ENCODE peak calls at places on chromosomes 11 and 22, in six cellular contexts. One of them, this sample, is unnamed.

GRCh38 chr11:111635706-111636045 is 33.4 kb downstream of the SIK2 start:
- DNase-seq in naive thymus-derived CD4-positive, alpha-beta T cell: no peak
- DNase-seq in lung: no peak
- DNase-seq in endodermal cell: no peak
- DNase-seq in IMR-90: peak; percentile 67
- DNase-seq in CD8-positive, alpha-beta T cell: no peak
- DNase-seq in this sample: no peak

GRCh38 chr11:105202422-105202821 is 62.9 kb upstream of the CARD18 start:
- DNase-seq in naive thymus-derived CD4-positive, alpha-beta T cell: no peak
- DNase-seq in lung: no peak
- DNase-seq in endodermal cell: no peak
- DNase-seq in IMR-90: no peak
- DNase-seq in CD8-positive, alpha-beta T cell: no peak
- DNase-seq in this sample: no peak

GRCh38 chr11:102806296-102806695 is 8.3 kb upstream of the MMP1 start:
- DNase-seq in naive thymus-derived CD4-positive, alpha-beta T cell: no peak
- DNase-seq in lung: no peak
- DNase-seq in endodermal cell: no peak
- DNase-seq in IMR-90: peak; percentile 50
- DNase-seq in CD8-positive, alpha-beta T cell: no peak
- DNase-seq in this sample: no peak

GRCh38 chr11:68027667-68028066 is 2.8 kb upstream of the NDUFS8 start:
- DNase-seq in naive thymus-derived CD4-positive, alpha-beta T cell: no peak
- DNase-seq in lung: no peak
- DNase-seq in endodermal cell: no peak
- DNase-seq in IMR-90: no peak
- DNase-seq in CD8-positive, alpha-beta T cell: no peak
- DNase-seq in this sample: no peak

GRCh38 chr11:62611705-62612365 is 740 bp downstream of the EML3 start:
- DNase-seq in naive thymus-derived CD4-positive, alpha-beta T cell: no peak
- DNase-seq in lung: peak; percentile 71
- DNase-seq in endodermal cell: peak; percentile 78
- DNase-seq in IMR-90: peak; percentile 60
- DNase-seq in CD8-positive, alpha-beta T cell: peak; percentile 76
- DNase-seq in this sample: peak; percentile 73

GRCh38 chr22:30265851-30266444 is 703 bp downstream of the OSM start:
- DNase-seq in naive thymus-derived CD4-positive, alpha-beta T cell: peak; percentile 82
- DNase-seq in lung: peak; percentile 67
- DNase-seq in endodermal cell: peak; percentile 67
- DNase-seq in IMR-90: no peak
- DNase-seq in CD8-positive, alpha-beta T cell: peak; percentile 93
- DNase-seq in this sample: no peak

GRCh38 chr22:45008853-45009751 is 703 bp downstream of the PHF21B start:
- DNase-seq in naive thymus-derived CD4-positive, alpha-beta T cell: no peak
- DNase-seq in lung: no peak
- DNase-seq in endodermal cell: peak; percentile 73
- DNase-seq in IMR-90: no peak
- DNase-seq in CD8-positive, alpha-beta T cell: no peak
- DNase-seq in this sample: peak; percentile 32

GRCh38 chr22:20972014-20972797 is 5.2 kb downstream of the AIFM3 start:
- DNase-seq in naive thymus-derived CD4-positive, alpha-beta T cell: no peak
- DNase-seq in lung: no peak
- DNase-seq in endodermal cell: no peak
- DNase-seq in IMR-90: no peak
- DNase-seq in CD8-positive, alpha-beta T cell: no peak
- DNase-seq in this sample: no peak

GRCh38 chr11:21489735-21490134 is 703.1 kb upstream of the ANO5 start:
- DNase-seq in naive thymus-derived CD4-positive, alpha-beta T cell: no peak
- DNase-seq in lung: no peak
- DNase-seq in endodermal cell: no peak
- DNase-seq in IMR-90: no peak
- DNase-seq in CD8-positive, alpha-beta T cell: no peak
- DNase-seq in this sample: no peak

GRCh38 chr11:44381261-44381660 is 71.3 kb upstream of the ALX4 start:
- DNase-seq in naive thymus-derived CD4-positive, alpha-beta T cell: no peak
- DNase-seq in lung: no peak
- DNase-seq in endodermal cell: no peak
- DNase-seq in IMR-90: no peak
- DNase-seq in CD8-positive, alpha-beta T cell: no peak
- DNase-seq in this sample: no peak

GRCh38 chr11:70866834-70867233 is 385.5 kb downstream of the SHANK2 start:
- DNase-seq in naive thymus-derived CD4-positive, alpha-beta T cell: no peak
- DNase-seq in lung: no peak
- DNase-seq in endodermal cell: no peak
- DNase-seq in IMR-90: no peak
- DNase-seq in CD8-positive, alpha-beta T cell: no peak
- DNase-seq in this sample: no peak

GRCh38 chr11:60840711-60841430 is 1.0 kb upstream of the CCDC86 start:
- DNase-seq in naive thymus-derived CD4-positive, alpha-beta T cell: no peak
- DNase-seq in lung: no peak
- DNase-seq in endodermal cell: no peak
- DNase-seq in IMR-90: peak; percentile 94
- DNase-seq in CD8-positive, alpha-beta T cell: no peak
- DNase-seq in this sample: no peak

GRCh38 chr11:83272627-83273026 is 13.5 kb downstream of the CCDC90B start:
- DNase-seq in naive thymus-derived CD4-positive, alpha-beta T cell: no peak
- DNase-seq in lung: no peak
- DNase-seq in endodermal cell: no peak
- DNase-seq in IMR-90: peak; percentile 82
- DNase-seq in CD8-positive, alpha-beta T cell: no peak
- DNase-seq in this sample: no peak

GRCh38 chr22:48443680-48444079 is 1384.0 kb downstream of the BRD1 start:
- DNase-seq in naive thymus-derived CD4-positive, alpha-beta T cell: no peak
- DNase-seq in lung: no peak
- DNase-seq in endodermal cell: no peak
- DNase-seq in IMR-90: no peak
- DNase-seq in CD8-positive, alpha-beta T cell: no peak
- DNase-seq in this sample: no peak

GRCh38 chr11:117199061-117199915 is at the start of gene TAGLN:
- DNase-seq in naive thymus-derived CD4-positive, alpha-beta T cell: no peak
- DNase-seq in lung: peak; percentile 64
- DNase-seq in endodermal cell: peak; percentile 97
- DNase-seq in IMR-90: peak; percentile 94
- DNase-seq in CD8-positive, alpha-beta T cell: no peak
- DNase-seq in this sample: peak; percentile 78

GRCh38 chr11:29256580-29256979 is 760.2 kb downstream of the KCNA4 start:
- DNase-seq in naive thymus-derived CD4-positive, alpha-beta T cell: no peak
- DNase-seq in lung: no peak
- DNase-seq in endodermal cell: no peak
- DNase-seq in IMR-90: no peak
- DNase-seq in CD8-positive, alpha-beta T cell: no peak
- DNase-seq in this sample: no peak

GRCh38 chr22:50473855-50474671 is 772 bp downstream of the SBF1 start:
- DNase-seq in naive thymus-derived CD4-positive, alpha-beta T cell: no peak
- DNase-seq in lung: no peak
- DNase-seq in endodermal cell: peak; percentile 73
- DNase-seq in IMR-90: peak; percentile 67
- DNase-seq in CD8-positive, alpha-beta T cell: peak; percentile 58
- DNase-seq in this sample: peak; percentile 75

GRCh38 chr11:96103721-96104120 is 179.8 kb upstream of the MTMR2 start:
- DNase-seq in naive thymus-derived CD4-positive, alpha-beta T cell: no peak
- DNase-seq in lung: no peak
- DNase-seq in endodermal cell: no peak
- DNase-seq in IMR-90: no peak
- DNase-seq in CD8-positive, alpha-beta T cell: no peak
- DNase-seq in this sample: no peak

GRCh38 chr11:81007046-81007445 is 1566.2 kb upstream of the TENM4 start:
- DNase-seq in naive thymus-derived CD4-positive, alpha-beta T cell: no peak
- DNase-seq in lung: no peak
- DNase-seq in endodermal cell: no peak
- DNase-seq in IMR-90: peak; percentile 14
- DNase-seq in CD8-positive, alpha-beta T cell: no peak
- DNase-seq in this sample: peak; percentile 19

GRCh38 chr22:23913306-23913660 is 19.1 kb downstream of the MIF start:
- DNase-seq in naive thymus-derived CD4-positive, alpha-beta T cell: no peak
- DNase-seq in lung: no peak
- DNase-seq in endodermal cell: no peak
- DNase-seq in IMR-90: no peak
- DNase-seq in CD8-positive, alpha-beta T cell: no peak
- DNase-seq in this sample: peak; percentile 11

GRCh38 chr11:19460718-19461405 is 220.1 kb upstream of the E2F8 start:
- DNase-seq in naive thymus-derived CD4-positive, alpha-beta T cell: no peak
- DNase-seq in lung: no peak
- DNase-seq in endodermal cell: no peak
- DNase-seq in IMR-90: peak; percentile 15
- DNase-seq in CD8-positive, alpha-beta T cell: no peak
- DNase-seq in this sample: no peak

GRCh38 chr11:2480874-2481220 is 36.0 kb downstream of the KCNQ1 start:
- DNase-seq in naive thymus-derived CD4-positive, alpha-beta T cell: no peak
- DNase-seq in lung: no peak
- DNase-seq in endodermal cell: no peak
- DNase-seq in IMR-90: no peak
- DNase-seq in CD8-positive, alpha-beta T cell: no peak
- DNase-seq in this sample: no peak

GRCh38 chr22:34972498-34972897 is 93.5 kb upstream of the ISX start:
- DNase-seq in naive thymus-derived CD4-positive, alpha-beta T cell: no peak
- DNase-seq in lung: no peak
- DNase-seq in endodermal cell: peak; percentile 83
- DNase-seq in IMR-90: no peak
- DNase-seq in CD8-positive, alpha-beta T cell: no peak
- DNase-seq in this sample: no peak

GRCh38 chr11:69321877-69322350 is 28.0 kb downstream of the MYEOV start:
- DNase-seq in naive thymus-derived CD4-positive, alpha-beta T cell: no peak
- DNase-seq in lung: no peak
- DNase-seq in endodermal cell: peak; percentile 27
- DNase-seq in IMR-90: peak; percentile 96
- DNase-seq in CD8-positive, alpha-beta T cell: no peak
- DNase-seq in this sample: no peak

GRCh38 chr11:64290352-64290751 is 750 bp upstream of the KCNK4 start:
- DNase-seq in naive thymus-derived CD4-positive, alpha-beta T cell: no peak
- DNase-seq in lung: no peak
- DNase-seq in endodermal cell: no peak
- DNase-seq in IMR-90: no peak
- DNase-seq in CD8-positive, alpha-beta T cell: peak; percentile 15
- DNase-seq in this sample: no peak
- H3K27me3 ChIP-seq in naive thymus-derived CD4-positive, alpha-beta T cell: peaks cover 9% of the 10 kb centered on the region
- H3K27me3 ChIP-seq in lung: no peaks in the 10 kb centered on the region
- H3K27me3 ChIP-seq in endodermal cell: peaks cover 61% of the 10 kb centered on the region
- H3K27me3 ChIP-seq in IMR-90: peaks cover 51% of the 10 kb centered on the region
- H3K27me3 ChIP-seq in CD8-positive, alpha-beta T cell: peaks cover 23% of the 10 kb centered on the region
- H3K27me3 ChIP-seq in this sample: peaks cover 57% of the 10 kb centered on the region

DNA sequence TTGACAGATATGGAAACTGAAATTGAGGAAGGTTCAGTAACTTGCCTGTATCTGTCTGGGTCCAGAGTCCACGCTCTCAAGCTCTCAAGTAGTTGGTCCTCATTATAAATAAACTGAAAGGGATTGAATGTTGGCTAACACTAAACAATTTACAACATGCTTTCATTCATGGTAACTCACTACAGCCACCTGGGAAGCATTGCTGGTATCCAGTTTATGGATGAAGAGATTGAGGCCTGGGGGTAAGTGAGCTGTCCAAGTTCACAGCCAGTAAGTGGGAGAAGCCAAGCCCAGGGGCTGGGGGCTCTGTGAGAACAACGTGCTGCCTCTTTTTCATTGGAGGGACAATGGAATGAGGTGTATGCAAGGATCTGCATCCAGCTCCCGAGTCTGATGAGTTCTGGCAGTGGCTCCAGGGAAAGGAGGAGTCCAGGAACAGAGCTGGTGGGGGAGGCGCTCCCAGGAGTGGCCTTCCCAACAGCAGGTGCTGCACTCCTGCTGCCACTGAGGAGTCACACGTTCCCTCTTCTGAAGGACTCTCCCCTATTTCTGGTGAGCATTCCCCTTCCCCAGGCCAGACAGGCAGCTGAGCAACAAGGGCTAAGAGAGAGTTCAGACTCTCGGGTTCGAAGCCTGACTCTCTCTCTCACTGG is 175.8 kb downstream of the CSNK2A3 start:
- DNase-seq in naive thymus-derived CD4-positive, alpha-beta T cell: no peak
- DNase-seq in lung: no peak
- DNase-seq in endodermal cell: no peak
- DNase-seq in IMR-90: no peak
- DNase-seq in CD8-positive, alpha-beta T cell: no peak
- DNase-seq in this sample: no peak
- H3K27me3 ChIP-seq in naive thymus-derived CD4-positive, alpha-beta T cell: no peaks in the 10 kb centered on the region
- H3K27me3 ChIP-seq in lung: no peaks in the 10 kb centered on the region
- H3K27me3 ChIP-seq in endodermal cell: no peaks in the 10 kb centered on the region
- H3K27me3 ChIP-seq in IMR-90: peaks cover 20% of the 10 kb centered on the region
- H3K27me3 ChIP-seq in CD8-positive, alpha-beta T cell: no peaks in the 10 kb centered on the region
- H3K27me3 ChIP-seq in this sample: no peaks in the 10 kb centered on the region

GRCh38 chr11:66043008-66043906 is 5.7 kb downstream of the GAL3ST3 start:
- DNase-seq in naive thymus-derived CD4-positive, alpha-beta T cell: no peak
- DNase-seq in lung: no peak
- DNase-seq in endodermal cell: no peak
- DNase-seq in IMR-90: no peak
- DNase-seq in CD8-positive, alpha-beta T cell: no peak
- DNase-seq in this sample: no peak

GRCh38 chr11:66039765-66040164 is 9.2 kb downstream of the GAL3ST3 start:
- DNase-seq in naive thymus-derived CD4-positive, alpha-beta T cell: no peak
- DNase-seq in lung: no peak
- DNase-seq in endodermal cell: no peak
- DNase-seq in IMR-90: no peak
- DNase-seq in CD8-positive, alpha-beta T cell: no peak
- DNase-seq in this sample: no peak

GRCh38 chr11:66045177-66045639 is 3.8 kb downstream of the GAL3ST3 start:
- DNase-seq in naive thymus-derived CD4-positive, alpha-beta T cell: peak; percentile 77
- DNase-seq in lung: peak; percentile 76
- DNase-seq in endodermal cell: peak; percentile 96
- DNase-seq in IMR-90: peak; percentile 70
- DNase-seq in CD8-positive, alpha-beta T cell: peak; percentile 82
- DNase-seq in this sample: peak; percentile 91

GRCh38 chr11:66044757-66045156 is 4.2 kb downstream of the GAL3ST3 start:
- DNase-seq in naive thymus-derived CD4-positive, alpha-beta T cell: no peak
- DNase-seq in lung: no peak
- DNase-seq in endodermal cell: no peak
- DNase-seq in IMR-90: no peak
- DNase-seq in CD8-positive, alpha-beta T cell: no peak
- DNase-seq in this sample: no peak

DNA sequence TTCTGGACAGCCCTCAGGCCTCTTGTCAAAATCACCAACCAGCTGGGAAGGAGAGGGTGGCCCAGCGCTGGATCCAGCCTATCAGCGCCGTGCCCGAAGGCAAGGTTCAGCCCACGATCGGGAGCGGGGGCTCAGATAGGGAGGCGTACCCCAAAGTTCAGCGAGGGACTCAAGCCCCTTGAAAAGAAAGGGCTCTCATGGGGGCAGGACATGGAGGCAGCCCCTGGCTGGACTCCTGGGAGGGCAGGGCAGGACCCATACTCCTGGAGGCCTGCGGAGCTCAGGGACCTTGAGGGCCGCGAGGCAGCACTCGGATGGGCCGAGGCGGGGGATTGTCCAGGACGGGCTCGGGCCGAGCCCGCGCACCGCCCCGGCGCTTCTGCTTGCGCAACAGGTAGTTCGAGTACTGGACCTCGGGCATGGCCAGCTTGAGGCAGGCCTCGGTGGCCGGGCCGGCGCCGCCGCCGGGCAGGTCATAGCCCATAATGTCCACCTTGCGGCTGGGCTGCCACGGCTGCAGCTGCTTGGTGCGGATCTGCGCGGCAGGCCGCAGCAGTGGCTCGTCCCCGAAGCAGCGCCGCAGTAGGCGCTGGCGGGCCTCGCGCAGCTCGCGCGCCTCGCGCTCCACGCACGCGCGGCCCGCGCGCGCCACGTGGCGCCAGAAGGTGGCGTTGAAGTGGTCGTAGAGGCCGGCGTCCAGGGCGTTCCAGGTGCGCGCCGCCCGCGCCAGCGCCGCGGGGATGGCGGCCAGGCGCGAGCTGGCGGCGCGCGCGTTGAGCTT is 6.5 kb downstream of the GAL3ST3 start:
- DNase-seq in naive thymus-derived CD4-positive, alpha-beta T cell: no peak
- DNase-seq in lung: no peak
- DNase-seq in endodermal cell: no peak
- DNase-seq in IMR-90: no peak
- DNase-seq in CD8-positive, alpha-beta T cell: no peak
- DNase-seq in this sample: no peak
- H3K27me3 ChIP-seq in naive thymus-derived CD4-positive, alpha-beta T cell: no peaks in the 10 kb centered on the region
- H3K27me3 ChIP-seq in lung: no peaks in the 10 kb centered on the region
- H3K27me3 ChIP-seq in endodermal cell: no peaks in the 10 kb centered on the region
- H3K27me3 ChIP-seq in IMR-90: peaks cover 27% of the 10 kb centered on the region
- H3K27me3 ChIP-seq in CD8-positive, alpha-beta T cell: no peaks in the 10 kb centered on the region
- H3K27me3 ChIP-seq in this sample: no peaks in the 10 kb centered on the region

GRCh38 chr22:41660416-41660815 is 28.3 kb downstream of the SNU13 start:
- DNase-seq in naive thymus-derived CD4-positive, alpha-beta T cell: no peak
- DNase-seq in lung: no peak
- DNase-seq in endodermal cell: no peak
- DNase-seq in IMR-90: peak; percentile 12
- DNase-seq in CD8-positive, alpha-beta T cell: no peak
- DNase-seq in this sample: no peak
- H3K27me3 ChIP-seq in naive thymus-derived CD4-positive, alpha-beta T cell: no peaks in the 10 kb centered on the region
- H3K27me3 ChIP-seq in lung: no peaks in the 10 kb centered on the region
- H3K27me3 ChIP-seq in endodermal cell: no peaks in the 10 kb centered on the region
- H3K27me3 ChIP-seq in IMR-90: no peaks in the 10 kb centered on the region
- H3K27me3 ChIP-seq in CD8-positive, alpha-beta T cell: no peaks in the 10 kb centered on the region
- H3K27me3 ChIP-seq in this sample: no peaks in the 10 kb centered on the region